ENCODE peak calls at places on chromosomes 1 and 21, in five cellular contexts. G, A, M, W and B are unnamed samples.

GRCh38 chr1:18484726-18485125 is 4.0 kb downstream of the KLHDC7A start:
- DNase-seq in G (no peak), A (no peak), M (peak), W (no peak), B (no peak)

GRCh38 chr1:4019606-4020331 is 119.7 kb upstream of the C1orf174 start:
- DNase-seq in G (no peak), A (no peak), M (peak), W (no peak), B (no peak)

GRCh38 chr1:155648207-155649147 is 38.5 kb downstream of the MSTO1 start:
- DNase-seq in G (peak), A (peak), M (no peak), W (peak), B (peak)

GRCh38 chr1:178004926-178005391 is 35.1 kb upstream of the SEC16B start:
- DNase-seq in G (no peak), A (peak), M (no peak), W (peak), B (no peak)

GRCh38 chr1:7558041-7558461 is 213.0 kb upstream of the VAMP3 start:
- DNase-seq in G (no peak), A (no peak), M (no peak), W (no peak), B (no peak)

GRCh38 chr1:67133177-67133576 is 1.6 kb downstream of the C1orf141 start:
- DNase-seq in G (no peak), A (no peak), M (no peak), W (no peak), B (no peak)

GRCh38 chr1:53368314-53369033 is 40.6 kb upstream of the LRP8 start:
- DNase-seq in G (peak), A (no peak), M (peak), W (no peak), B (no peak)

GRCh38 chr1:193540511-193540910 is 354.1 kb upstream of the B3GALT2 start:
- DNase-seq in G (no peak), A (no peak), M (no peak), W (no peak), B (no peak)

GRCh38 chr21:33490991-33491372 is 534 bp downstream of the DNAJC28 start:
- DNase-seq in G (no peak), A (peak), M (no peak), W (no peak), B (no peak)

GRCh38 chr1:214658785-214659184 is 55.8 kb downstream of the CENPF start:
- DNase-seq in G (no peak), A (no peak), M (peak), W (peak), B (no peak)

GRCh38 chr1:31502926-31503511 is 73.3 kb upstream of the TINAGL1 start:
- DNase-seq in G (no peak), A (no peak), M (peak), W (no peak), B (no peak)

GRCh38 chr21:26961704-26962103 is 5.2 kb downstream of the ADAMTS5 start:
- DNase-seq in G (no peak), A (no peak), M (peak), W (no peak), B (no peak)

GRCh38 chr21:26954591-26955214 is 12.2 kb downstream of the ADAMTS5 start:
- DNase-seq in G (no peak), A (no peak), M (no peak), W (no peak), B (no peak)

GRCh38 chr21:26952274-26953066 is 14.4 kb downstream of the ADAMTS5 start:
- DNase-seq in G (no peak), A (no peak), M (no peak), W (no peak), B (no peak)

GRCh38 chr21:26958792-26959191 is 8.1 kb downstream of the ADAMTS5 start:
- DNase-seq in G (no peak), A (no peak), M (no peak), W (no peak), B (no peak)

DNA sequence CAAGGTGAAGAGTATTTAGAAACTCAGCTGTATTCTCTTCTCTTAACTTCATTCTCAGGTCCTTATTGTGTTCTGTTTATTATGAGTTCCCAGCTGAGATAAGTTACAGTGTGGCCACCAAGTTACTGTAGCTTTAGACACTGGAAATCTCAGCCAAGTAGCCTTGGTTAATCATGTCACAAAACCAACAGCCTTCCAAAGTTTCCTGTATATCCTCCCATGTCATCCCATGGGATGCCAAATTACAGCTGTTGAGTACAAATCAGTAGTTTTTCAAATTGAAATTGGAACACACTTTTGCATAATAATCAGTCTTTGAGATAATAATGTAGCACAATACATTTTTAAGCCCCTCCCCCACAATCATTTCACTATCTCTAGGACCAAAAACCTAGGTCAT is 10.7 kb downstream of the ADAMTS5 start:
- DNase-seq in G (no peak), A (no peak), M (no peak), W (no peak), B (no peak)
- H3K27ac ChIP-seq in G (no peak), A (no peak), M (no peak), W (no peak), B (no peak)

DNA sequence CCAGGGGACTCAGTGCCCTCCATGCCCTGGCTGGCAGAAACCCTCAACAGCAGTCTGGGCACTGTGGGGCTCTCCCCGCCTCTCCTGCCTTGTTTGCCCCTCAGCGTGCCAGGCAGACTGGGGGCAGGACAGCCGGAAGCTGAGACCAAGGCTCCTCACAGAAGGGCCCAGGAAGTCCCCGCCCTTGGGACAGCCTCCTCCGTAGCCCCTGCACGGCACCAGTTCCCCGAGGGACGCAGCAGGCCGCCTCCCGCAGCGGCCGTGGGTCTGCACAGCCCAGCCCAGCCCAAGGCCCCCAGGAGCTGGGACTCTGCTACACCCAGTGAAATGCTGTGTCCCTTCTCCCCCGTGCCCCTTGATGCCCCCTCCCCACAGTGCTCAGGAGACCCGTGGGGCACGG is 2.8 kb upstream of the TAS1R3 start:
- DNase-seq in G (no peak), A (no peak), M (no peak), W (no peak), B (no peak)
- H3K27ac ChIP-seq in G (no peak), A (no peak), M (no peak), W (no peak), B (no peak)

DNA sequence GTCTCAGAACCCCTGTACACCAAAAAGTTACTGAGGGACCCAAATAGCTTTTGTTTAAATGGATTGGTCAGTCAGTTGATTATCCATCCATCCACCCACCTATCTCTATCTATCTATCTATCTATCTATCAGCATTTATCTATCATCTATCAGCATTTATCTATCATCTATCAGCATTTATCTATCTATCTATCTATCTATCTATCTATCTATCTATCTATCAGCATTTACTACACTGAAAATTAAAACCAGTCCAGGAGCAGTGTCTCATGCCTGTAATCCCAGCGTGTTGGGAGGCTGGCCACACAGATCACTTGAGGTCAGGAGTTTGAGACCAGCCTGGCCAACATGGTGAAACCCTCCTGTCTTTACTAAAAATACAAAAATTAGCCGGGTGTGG is 47.1 kb downstream of the CLSTN1 start:
- DNase-seq in G (no peak), A (no peak), M (no peak), W (no peak), B (no peak)
- H3K27ac ChIP-seq in G (no peak), A (no peak), M (no peak), W (no peak), B (peak)

GRCh38 chr1:229581485-229581884 is 23.0 kb upstream of the ABCB10 start:
- DNase-seq in G (no peak), A (no peak), M (no peak), W (no peak), B (no peak)

GRCh38 chr1:229582011-229582694 is 23.6 kb upstream of the ABCB10 start:
- DNase-seq in G (no peak), A (no peak), M (no peak), W (peak), B (no peak)

GRCh38 chr1:229585338-229585737 is 26.8 kb upstream of the ABCB10 start:
- DNase-seq in G (no peak), A (no peak), M (no peak), W (no peak), B (no peak)

GRCh38 chr1:229579101-229579651 is 20.7 kb upstream of the ABCB10 start:
- DNase-seq in G (no peak), A (no peak), M (no peak), W (peak), B (no peak)

DNA sequence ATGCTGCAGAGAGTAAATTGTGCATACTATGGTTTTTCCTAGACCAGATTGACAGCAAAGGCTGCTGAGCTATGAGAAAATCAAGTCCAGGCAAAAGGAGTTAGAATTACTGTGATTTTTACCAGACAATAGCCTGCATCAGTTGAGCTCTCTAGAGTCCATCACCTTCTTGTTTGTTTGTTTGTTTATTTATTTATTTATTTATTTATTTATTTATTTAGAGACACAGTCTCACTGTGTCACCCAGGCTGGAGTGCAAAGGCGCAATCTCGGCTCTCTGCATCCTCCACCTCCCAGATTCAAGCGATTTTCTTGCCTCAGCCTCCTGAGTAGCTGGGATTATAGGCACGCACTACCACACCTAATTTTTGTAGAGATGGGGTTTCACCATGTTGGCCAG is 24.2 kb upstream of the ABCB10 start:
- DNase-seq in G (no peak), A (no peak), M (no peak), W (no peak), B (no peak)
- H3K27ac ChIP-seq in G (no peak), A (no peak), M (no peak), W (no peak), B (no peak)

GRCh38 chr1:174161813-174162212 is 2.5 kb downstream of the RABGAP1L start:
- DNase-seq in G (no peak), A (no peak), M (no peak), W (no peak), B (no peak)

GRCh38 chr1:174166530-174167328 is 7.4 kb downstream of the RABGAP1L start:
- DNase-seq in G (no peak), A (no peak), M (no peak), W (no peak), B (no peak)

GRCh38 chr1:174169342-174169741 is 10.0 kb downstream of the RABGAP1L start:
- DNase-seq in G (no peak), A (no peak), M (no peak), W (no peak), B (no peak)

GRCh38 chr1:174167404-174167803 is 8.1 kb downstream of the RABGAP1L start:
- DNase-seq in G (no peak), A (no peak), M (no peak), W (no peak), B (no peak)

DNA sequence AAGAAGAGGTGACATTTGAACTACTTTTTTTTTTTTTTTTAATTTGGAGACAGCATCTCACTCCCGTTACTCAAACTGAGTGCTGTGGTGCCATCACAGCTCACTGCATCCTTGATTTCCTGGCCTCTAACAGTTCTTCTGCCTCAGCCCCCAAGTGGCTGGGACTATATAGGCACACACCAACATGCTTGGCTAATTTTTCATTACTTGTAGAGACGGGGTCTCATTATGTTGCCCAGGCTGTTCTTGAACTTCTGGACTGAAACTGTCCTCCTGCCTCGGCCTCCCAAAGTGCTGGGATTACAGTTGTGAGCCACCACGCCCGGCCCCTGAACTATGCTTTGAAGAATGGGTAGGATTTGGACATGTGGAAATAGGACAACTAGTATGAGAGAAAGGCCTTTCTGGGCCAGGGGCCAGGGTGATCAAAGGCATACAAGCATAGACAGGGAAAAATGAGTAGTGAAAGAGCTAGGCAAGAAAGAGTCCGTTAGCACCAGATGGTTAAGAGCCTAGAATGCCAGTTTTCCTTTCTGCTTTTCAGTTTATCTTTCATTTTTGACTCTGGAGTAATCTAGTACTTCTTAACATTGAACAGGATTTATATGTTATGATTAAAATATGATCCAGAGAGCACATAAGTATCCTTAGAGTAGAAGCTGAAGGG is 6.3 kb downstream of the RABGAP1L start:
- DNase-seq in G (no peak), A (no peak), M (no peak), W (peak), B (no peak)
- H3K27ac ChIP-seq in G (no peak), A (no peak), M (no peak), W (no peak), B (no peak)

GRCh38 chr1:109501644-109502367 is 7.7 kb downstream of the AMIGO1 start:
- DNase-seq in G (no peak), A (no peak), M (no peak), W (no peak), B (no peak)
- H3K27ac ChIP-seq in G (no peak), A (no peak), M (no peak), W (no peak), B (no peak)